ENCODE peak calls at places on chromosomes 12 and 14, in ten cellular contexts. E is testis; Z is NCI-H1105 treated with DMSO at 0.1 percent for 48 hours; W is AG10803; D is CD8-positive, alpha-beta T cell; K is nucleus accumbens; M is lung; R is T-helper 9 cell; L is activated CD4-positive, alpha-beta T cell treated with anti-CD3 and anti-CD28 coated beads, Interleukin-2, amount 50 U/mL, for 48 hours; G is substantia nigra. Q is an unnamed sample.

GRCh38 chr12:121033625-121034349 is 5.3 kb downstream of the OASL start:
- DNase-seq in R (peak), W (peak), E (no peak), D (peak), M (no peak), K (no peak), G (no peak), L (peak), Z (no peak), Q (peak)

GRCh38 chr12:103423061-103423473 is 72.7 kb downstream of the C12orf42 start:
- DNase-seq in R (no peak), G (no peak), M (no peak), E (no peak), D (no peak), Z (peak), W (no peak), K (no peak), L (no peak), Q (no peak)

GRCh38 chr12:32281098-32281497 is 118.3 kb upstream of the FGD4 start:
- DNase-seq in W (no peak), M (no peak), G (no peak), E (no peak), Z (no peak), L (no peak), K (no peak), R (no peak), D (no peak), Q (no peak)

GRCh38 chr12:94074216-94074969 is 74.0 kb upstream of the PLXNC1 start:
- DNase-seq in E (peak), M (no peak), Z (no peak), R (no peak), W (peak), K (no peak), G (peak), L (no peak), D (no peak), Q (no peak)

GRCh38 chr12:25130741-25131188 is 64.2 kb downstream of the DNAI7 start:
- DNase-seq in W (peak), K (no peak), L (no peak), R (no peak), M (no peak), E (no peak), Z (peak), D (no peak), G (no peak), Q (no peak)

GRCh38 chr12:131892711-131893604 is 1.5 kb upstream of the ULK1 start:
- DNase-seq in Z (no peak), M (no peak), G (no peak), W (no peak), D (no peak), K (no peak), L (no peak), R (no peak), E (no peak), Q (no peak)

GRCh38 chr14:36507847-36508417 is 12.1 kb downstream of the NKX2-1 start:
- DNase-seq in L (no peak), M (no peak), G (no peak), R (no peak), E (no peak), W (no peak), D (no peak), Z (peak), K (no peak), Q (no peak)

GRCh38 chr14:100692859-100693558 is 33.7 kb upstream of the DLK1 start:
- DNase-seq in L (no peak), G (no peak), Z (peak), K (no peak), E (no peak), M (peak), R (no peak), W (peak), D (no peak), Q (no peak)